ENCODE peak calls at places on chromosomes 16 and 17, in six cellular contexts. G is H9; Z is CD8-positive, alpha-beta T cell; N is effector memory CD4-positive, alpha-beta T cell; U is tibial artery; R is stomach. W is an unnamed sample. For H3K9me3, the result is how much of the 10 kb centered on the place peaks cover.

GRCh38 chr17:76707985-76708807 is 2.6 kb downstream of the MXRA7 start:
- DNase-seq in G (peak), Z (no peak), N (no peak), U (no peak), R (no peak), W (peak)

GRCh38 chr16:25093208-25094061 is 18.1 kb upstream of the LCMT1 start:
- DNase-seq in G (no peak), Z (no peak), N (no peak), U (no peak), R (no peak), W (no peak)

GRCh38 chr17:263271-263670 is 81.8 kb upstream of the DOC2B start:
- DNase-seq in G (no peak), Z (no peak), N (no peak), U (no peak), R (peak), W (peak)

GRCh38 chr17:68228817-68229570 is 18.8 kb upstream of the AMZ2 start:
- DNase-seq in G (no peak), Z (no peak), N (no peak), U (no peak), R (no peak), W (no peak)

GRCh38 chr16:57757326-57757786 is 21.8 kb downstream of the KATNB1 start:
- DNase-seq in G (peak), Z (peak), N (peak), U (peak), R (peak), W (peak)

GRCh38 chr17:66726846-66727245 is 108.1 kb upstream of the CACNG5 start:
- DNase-seq in G (no peak), Z (no peak), N (no peak), U (no peak), R (no peak), W (no peak)

GRCh38 chr17:81933178-81933699 is 3.9 kb downstream of the PYCR1 start:
- DNase-seq in G (no peak), Z (no peak), N (no peak), U (no peak), R (no peak), W (no peak)

GRCh38 chr16:14088155-14088753 is 17.1 kb downstream of the MRTFB start:
- DNase-seq in G (no peak), Z (no peak), N (no peak), U (peak), R (no peak), W (no peak)

GRCh38 chr17:43814026-43814425 is 18.9 kb downstream of the MPP3 start:
- DNase-seq in G (peak), Z (no peak), N (no peak), U (no peak), R (no peak), W (no peak)

GRCh38 chr16:67542464-67542863 is 13.8 kb downstream of the RIPOR1 start:
- DNase-seq in G (peak), Z (peak), N (peak), U (no peak), R (peak), W (peak)

GRCh38 chr16:69494993-69495392 is 70.6 kb downstream of the CYB5B start:
- DNase-seq in G (peak), Z (peak), N (peak), U (no peak), R (no peak), W (peak)

GRCh38 chr16:89705006-89705405 is 3.5 kb upstream of the SPATA2L start:
- DNase-seq in G (no peak), Z (no peak), N (no peak), U (no peak), R (no peak), W (no peak)

GRCh38 chr17:79799174-79799537 is 2.3 kb upstream of the CBX8 start:
- DNase-seq in G (peak), Z (no peak), N (no peak), U (no peak), R (no peak), W (no peak)

GRCh38 chr16:81659249-81659648 is 119.8 kb upstream of the PLCG2 start:
- DNase-seq in G (no peak), Z (no peak), N (no peak), U (no peak), R (no peak), W (no peak)

GRCh38 chr17:70582777-70583176 is 413.4 kb downstream of the KCNJ2 start:
- DNase-seq in G (no peak), Z (no peak), N (no peak), U (no peak), R (no peak), W (no peak)

GRCh38 chr17:83182620-83183063 is 103.2 kb downstream of the METRNL start:
- DNase-seq in G (peak), Z (peak), N (no peak), U (peak), R (no peak), W (peak)

GRCh38 chr17:74307984-74308773 is 17.8 kb upstream of the KIF19 start:
- DNase-seq in G (no peak), Z (no peak), N (no peak), U (no peak), R (no peak), W (no peak)

GRCh38 chr16:62882552-62883221 is 846.4 kb upstream of the CDH8 start:
- DNase-seq in G (no peak), Z (no peak), N (no peak), U (no peak), R (no peak), W (no peak)

GRCh38 chr16:62889097-62889496 is 852.9 kb upstream of the CDH8 start:
- DNase-seq in G (no peak), Z (no peak), N (no peak), U (no peak), R (no peak), W (no peak)

DNA sequence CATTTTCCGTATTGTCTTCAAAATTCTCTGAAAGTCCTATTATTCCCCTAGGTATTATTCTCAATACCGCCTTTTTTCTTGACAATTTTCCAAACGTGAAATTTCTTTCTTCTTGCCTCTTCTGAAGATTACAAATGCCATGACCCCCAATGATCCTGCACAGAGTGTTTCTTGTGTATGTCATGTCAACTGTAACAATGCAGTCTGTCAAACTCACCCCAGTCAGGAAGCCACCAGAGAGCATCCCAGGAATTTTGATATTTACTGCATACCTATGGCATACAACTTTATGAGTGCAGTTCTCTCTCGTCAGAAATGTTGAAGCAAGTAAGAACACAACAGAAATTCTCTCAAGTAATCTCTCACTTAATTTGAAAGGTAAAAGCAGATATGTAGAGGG is 847.3 kb upstream of the CDH8 start:
- DNase-seq in G (no peak), Z (no peak), N (no peak), U (no peak), R (no peak), W (no peak)
- H3K9me3 ChIP-seq in G (under half), Z (under half), N (under half), U (under half), R (under half), W (under half)

GRCh38 chr16:835373-835772 is 34.8 kb upstream of the GNG13 start:
- DNase-seq in G (no peak), Z (no peak), N (no peak), U (no peak), R (no peak), W (no peak)
- H3K9me3 ChIP-seq in G (under half), Z (under half), N (under half), U (under half), R (under half), W (under half)

DNA sequence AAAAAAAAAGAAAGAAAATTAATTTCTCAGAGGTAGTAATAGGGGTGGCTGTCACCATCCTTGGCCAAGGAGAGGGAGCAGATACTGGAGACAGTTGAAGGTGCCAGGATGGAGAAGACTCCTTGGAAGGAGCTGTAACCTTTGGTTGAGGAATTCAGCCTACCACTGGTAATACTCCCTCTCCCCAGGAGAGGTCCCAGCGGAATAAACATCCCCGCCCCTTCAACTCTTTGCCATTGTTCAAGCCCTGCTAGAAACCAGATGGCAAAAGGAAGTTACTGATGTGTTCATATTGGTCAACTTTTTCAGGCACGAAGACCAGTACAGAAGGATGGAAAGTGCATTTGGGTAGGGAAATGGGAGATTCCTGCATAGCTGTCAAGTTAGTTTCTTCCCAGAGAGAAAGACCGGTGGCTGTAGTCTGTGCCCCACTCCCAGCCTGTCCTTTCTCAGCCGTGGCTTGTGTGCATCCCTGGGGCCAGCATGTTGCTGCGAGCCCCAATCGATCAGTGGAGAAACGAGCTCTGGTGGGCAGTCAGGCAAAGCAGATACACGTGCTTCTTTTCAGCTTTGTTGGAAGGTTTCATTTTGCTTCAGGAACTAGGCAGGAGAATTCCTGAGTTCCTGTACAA is 612.1 kb downstream of the MAF start:
- DNase-seq in G (peak), Z (no peak), N (no peak), U (no peak), R (no peak), W (no peak)
- H3K9me3 ChIP-seq in G (under half), Z (under half), N (under half), U (under half), R (under half), W (under half)

GRCh38 chr16:28575446-28576109 is 21.3 kb downstream of the SULT1A2 start:
- DNase-seq in G (no peak), Z (no peak), N (no peak), U (no peak), R (no peak), W (no peak)

GRCh38 chr16:28585674-28586073 is 11.2 kb downstream of the SULT1A2 start:
- DNase-seq in G (no peak), Z (no peak), N (no peak), U (no peak), R (peak), W (no peak)

GRCh38 chr16:28574925-28575324 is 21.2 kb downstream of the SGF29 start:
- DNase-seq in G (no peak), Z (no peak), N (no peak), U (no peak), R (no peak), W (no peak)

GRCh38 chr16:28580726-28581315 is 16.0 kb downstream of the SULT1A2 start:
- DNase-seq in G (no peak), Z (no peak), N (no peak), U (no peak), R (no peak), W (no peak)
- H3K9me3 ChIP-seq in G (under half), Z (under half), N (under half), U (under half), R (under half), W (under half)